ENCODE peak calls at places on chromosomes 2 and 18, in ten cellular contexts. One of them, this sample, is unnamed.

GRCh38 chr2:117359266-117359970 is 455.1 kb upstream of the DDX18 start:
- DNase-seq in naive thymus-derived CD8-positive, alpha-beta T cell: no peak
- DNase-seq in central memory CD8-positive, alpha-beta T cell: no peak
- DNase-seq in activated CD4-positive, alpha-beta T cell treated with anti-CD3 and anti-CD28 coated beads for 36 hours: no peak
- DNase-seq in GM04504: no peak
- DNase-seq in GM18507: no peak
- DNase-seq in choroid plexus epithelial cell: no peak
- DNase-seq in HCT116: no peak
- DNase-seq in A549: no peak
- DNase-seq in M059J: no peak
- DNase-seq in this sample: no peak

GRCh38 chr2:9769171-9770005 is 73.9 kb upstream of the TAF1B start:
- DNase-seq in naive thymus-derived CD8-positive, alpha-beta T cell: no peak
- DNase-seq in central memory CD8-positive, alpha-beta T cell: no peak
- DNase-seq in activated CD4-positive, alpha-beta T cell treated with anti-CD3 and anti-CD28 coated beads for 36 hours: peak; percentile 65
- DNase-seq in GM04504: no peak
- DNase-seq in GM18507: no peak
- DNase-seq in choroid plexus epithelial cell: no peak
- DNase-seq in HCT116: no peak
- DNase-seq in A549: no peak
- DNase-seq in M059J: no peak
- DNase-seq in this sample: no peak

GRCh38 chr2:59947917-59948534 is 605.4 kb downstream of the BCL11A start:
- DNase-seq in naive thymus-derived CD8-positive, alpha-beta T cell: no peak
- DNase-seq in central memory CD8-positive, alpha-beta T cell: no peak
- DNase-seq in activated CD4-positive, alpha-beta T cell treated with anti-CD3 and anti-CD28 coated beads for 36 hours: no peak
- DNase-seq in GM04504: no peak
- DNase-seq in GM18507: no peak
- DNase-seq in choroid plexus epithelial cell: no peak
- DNase-seq in HCT116: no peak
- DNase-seq in A549: no peak
- DNase-seq in M059J: no peak
- DNase-seq in this sample: no peak

GRCh38 chr2:112958428-112959108 is 19.2 kb upstream of the IL36G start:
- DNase-seq in naive thymus-derived CD8-positive, alpha-beta T cell: peak; percentile 58
- DNase-seq in central memory CD8-positive, alpha-beta T cell: no peak
- DNase-seq in activated CD4-positive, alpha-beta T cell treated with anti-CD3 and anti-CD28 coated beads for 36 hours: peak; percentile 48
- DNase-seq in GM04504: peak; percentile 30
- DNase-seq in GM18507: peak; percentile 26
- DNase-seq in choroid plexus epithelial cell: peak; percentile 79
- DNase-seq in HCT116: peak; percentile 41
- DNase-seq in A549: peak; percentile 48
- DNase-seq in M059J: peak; percentile 68
- DNase-seq in this sample: peak; percentile 52

GRCh38 chr2:37786854-37787253 is 115.4 kb upstream of the CDC42EP3 start:
- DNase-seq in naive thymus-derived CD8-positive, alpha-beta T cell: no peak
- DNase-seq in central memory CD8-positive, alpha-beta T cell: no peak
- DNase-seq in activated CD4-positive, alpha-beta T cell treated with anti-CD3 and anti-CD28 coated beads for 36 hours: no peak
- DNase-seq in GM04504: no peak
- DNase-seq in GM18507: no peak
- DNase-seq in choroid plexus epithelial cell: no peak
- DNase-seq in HCT116: no peak
- DNase-seq in A549: no peak
- DNase-seq in M059J: no peak
- DNase-seq in this sample: no peak

GRCh38 chr2:215429424-215429823 is 6.4 kb downstream of the FN1 start:
- DNase-seq in naive thymus-derived CD8-positive, alpha-beta T cell: no peak
- DNase-seq in central memory CD8-positive, alpha-beta T cell: no peak
- DNase-seq in activated CD4-positive, alpha-beta T cell treated with anti-CD3 and anti-CD28 coated beads for 36 hours: no peak
- DNase-seq in GM04504: no peak
- DNase-seq in GM18507: no peak
- DNase-seq in choroid plexus epithelial cell: peak; percentile 54
- DNase-seq in HCT116: no peak
- DNase-seq in A549: no peak
- DNase-seq in M059J: no peak
- DNase-seq in this sample: no peak

GRCh38 chr18:69948919-69949537 is 1.4 kb upstream of the CD226 start:
- DNase-seq in naive thymus-derived CD8-positive, alpha-beta T cell: no peak
- DNase-seq in central memory CD8-positive, alpha-beta T cell: no peak
- DNase-seq in activated CD4-positive, alpha-beta T cell treated with anti-CD3 and anti-CD28 coated beads for 36 hours: peak; percentile 82
- DNase-seq in GM04504: no peak
- DNase-seq in GM18507: no peak
- DNase-seq in choroid plexus epithelial cell: no peak
- DNase-seq in HCT116: no peak
- DNase-seq in A549: no peak
- DNase-seq in M059J: no peak
- DNase-seq in this sample: peak; percentile 24

GRCh38 chr2:215363039-215363438 is 51.2 kb downstream of the ATIC start:
- DNase-seq in naive thymus-derived CD8-positive, alpha-beta T cell: no peak
- DNase-seq in central memory CD8-positive, alpha-beta T cell: no peak
- DNase-seq in activated CD4-positive, alpha-beta T cell treated with anti-CD3 and anti-CD28 coated beads for 36 hours: no peak
- DNase-seq in GM04504: no peak
- DNase-seq in GM18507: no peak
- DNase-seq in choroid plexus epithelial cell: no peak
- DNase-seq in HCT116: no peak
- DNase-seq in A549: no peak
- DNase-seq in M059J: no peak
- DNase-seq in this sample: no peak

GRCh38 chr2:152409691-152410597 is 75.0 kb downstream of the FMNL2 start:
- DNase-seq in naive thymus-derived CD8-positive, alpha-beta T cell: no peak
- DNase-seq in central memory CD8-positive, alpha-beta T cell: no peak
- DNase-seq in activated CD4-positive, alpha-beta T cell treated with anti-CD3 and anti-CD28 coated beads for 36 hours: no peak
- DNase-seq in GM04504: no peak
- DNase-seq in GM18507: no peak
- DNase-seq in choroid plexus epithelial cell: peak; percentile 79
- DNase-seq in HCT116: no peak
- DNase-seq in A549: no peak
- DNase-seq in M059J: peak; percentile 46
- DNase-seq in this sample: peak; percentile 72

GRCh38 chr2:111698089-111698488 is 185.9 kb downstream of the ANAPC1 start:
- DNase-seq in naive thymus-derived CD8-positive, alpha-beta T cell: no peak
- DNase-seq in central memory CD8-positive, alpha-beta T cell: no peak
- DNase-seq in activated CD4-positive, alpha-beta T cell treated with anti-CD3 and anti-CD28 coated beads for 36 hours: no peak
- DNase-seq in GM04504: no peak
- DNase-seq in GM18507: no peak
- DNase-seq in choroid plexus epithelial cell: no peak
- DNase-seq in HCT116: no peak
- DNase-seq in A549: no peak
- DNase-seq in M059J: no peak
- DNase-seq in this sample: no peak

GRCh38 chr2:55155764-55156221 is 76.3 kb downstream of the CLHC1 start:
- DNase-seq in naive thymus-derived CD8-positive, alpha-beta T cell: no peak
- DNase-seq in central memory CD8-positive, alpha-beta T cell: no peak
- DNase-seq in activated CD4-positive, alpha-beta T cell treated with anti-CD3 and anti-CD28 coated beads for 36 hours: no peak
- DNase-seq in GM04504: peak; percentile 48
- DNase-seq in GM18507: no peak
- DNase-seq in choroid plexus epithelial cell: peak; percentile 62
- DNase-seq in HCT116: no peak
- DNase-seq in A549: no peak
- DNase-seq in M059J: peak; percentile 84
- DNase-seq in this sample: peak; percentile 75

GRCh38 chr2:96602330-96602823 is 35.7 kb downstream of the KANSL3 start:
- DNase-seq in naive thymus-derived CD8-positive, alpha-beta T cell: no peak
- DNase-seq in central memory CD8-positive, alpha-beta T cell: no peak
- DNase-seq in activated CD4-positive, alpha-beta T cell treated with anti-CD3 and anti-CD28 coated beads for 36 hours: no peak
- DNase-seq in GM04504: no peak
- DNase-seq in GM18507: no peak
- DNase-seq in choroid plexus epithelial cell: no peak
- DNase-seq in HCT116: no peak
- DNase-seq in A549: no peak
- DNase-seq in M059J: no peak
- DNase-seq in this sample: no peak

GRCh38 chr2:100959225-100959880 is 42.7 kb upstream of the RPL31 start:
- DNase-seq in naive thymus-derived CD8-positive, alpha-beta T cell: no peak
- DNase-seq in central memory CD8-positive, alpha-beta T cell: no peak
- DNase-seq in activated CD4-positive, alpha-beta T cell treated with anti-CD3 and anti-CD28 coated beads for 36 hours: no peak
- DNase-seq in GM04504: no peak
- DNase-seq in GM18507: no peak
- DNase-seq in choroid plexus epithelial cell: no peak
- DNase-seq in HCT116: no peak
- DNase-seq in A549: no peak
- DNase-seq in M059J: peak; percentile 44
- DNase-seq in this sample: no peak

GRCh38 chr2:20350105-20350712 is 435 bp downstream of the PUM2 start:
- DNase-seq in naive thymus-derived CD8-positive, alpha-beta T cell: peak; percentile 65
- DNase-seq in central memory CD8-positive, alpha-beta T cell: peak; percentile 32
- DNase-seq in activated CD4-positive, alpha-beta T cell treated with anti-CD3 and anti-CD28 coated beads for 36 hours: peak; percentile 77
- DNase-seq in GM04504: no peak
- DNase-seq in GM18507: peak; percentile 18
- DNase-seq in choroid plexus epithelial cell: peak; percentile 23
- DNase-seq in HCT116: no peak
- DNase-seq in A549: peak; percentile 41
- DNase-seq in M059J: peak; percentile 31
- DNase-seq in this sample: no peak